ENCODE peak calls at places on chromosomes 16 and 17, in ten cellular contexts. C is CD8-positive, alpha-beta memory T cell; I is effector memory CD4-positive, alpha-beta T cell; O is activated CD4-positive, alpha-beta T cell treated with anti-CD3 and anti-CD28 coated beads for 48 hours; G is hepatocyte; B is stimulated activated CD4-positive, alpha-beta T cell treated with anti-CD3 and anti-CD28 coated beads, Interleukin-12 subunit alpha, Interleukin-12 subunit beta, amount 100 ng/mL, for 48 hours; T is NCI-H1092 treated with DMSO at 0.1 percent for 48 hours; Z is germinal center; R is D341Med; E is T-helper 1 cell. A is an unnamed sample.

GRCh38 chr16:50603206-50604064 is 55.2 kb downstream of the NKD1 start:
- DNase-seq in G (peak; percentile 54), E (no peak), Z (no peak), O (no peak), C (no peak), B (no peak), I (no peak), R (no peak), T (no peak), A (no peak)

GRCh38 chr16:23670137-23670776 is 8.4 kb upstream of the PLK1 start:
- DNase-seq in T (no peak), E (no peak), B (peak; percentile 31), I (no peak), R (no peak), G (no peak), C (no peak), Z (peak; percentile 34), O (peak; percentile 71), A (no peak)

GRCh38 chr16:24493859-24494258 is 45.5 kb upstream of the RBBP6 start:
- DNase-seq in B (no peak), C (no peak), O (no peak), I (no peak), G (no peak), T (no peak), Z (no peak), E (no peak), R (no peak), A (no peak)

GRCh38 chr16:11064846-11065245 is 120.5 kb downstream of the CLEC16A start:
- DNase-seq in C (no peak), G (no peak), B (no peak), T (no peak), O (no peak), Z (no peak), E (no peak), R (no peak), I (no peak), A (no peak)

GRCh38 chr17:6443692-6444572 is at the start of gene PIMREG:
- DNase-seq in C (peak; percentile 78), I (peak; percentile 78), E (peak; percentile 87), T (peak; percentile 90), R (peak; percentile 94), G (peak; percentile 97), O (peak; percentile 97), Z (peak; percentile 94), B (peak; percentile 89), A (peak; percentile 80)

GRCh38 chr16:28873543-28874201 is 4.6 kb upstream of the ATP2A1 start:
- DNase-seq in G (no peak), Z (peak; percentile 82), R (peak; percentile 83), E (peak; percentile 51), I (peak; percentile 38), T (no peak), C (peak; percentile 49), B (peak; percentile 33), O (peak; percentile 75), A (peak; percentile 48)

GRCh38 chr17:1936766-1937165 is 88.4 kb downstream of the RTN4RL1 start:
- DNase-seq in Z (no peak), O (no peak), I (no peak), B (no peak), C (no peak), R (no peak), T (no peak), E (no peak), G (no peak), A (no peak)

GRCh38 chr16:19559242-19559910 is 3.9 kb downstream of the VPS35L start:
- DNase-seq in B (no peak), O (peak; percentile 19), Z (peak; percentile 35), I (no peak), E (no peak), T (peak; percentile 59), G (peak; percentile 78), C (peak; percentile 40), R (peak; percentile 40), A (no peak)

GRCh38 chr17:73256220-73256619 is 5.5 kb downstream of the CPSF4L start:
- DNase-seq in C (no peak), T (no peak), E (no peak), G (no peak), B (no peak), Z (no peak), I (no peak), R (no peak), O (no peak), A (no peak)

GRCh38 chr16:71933913-71934696 is 38.8 kb downstream of the IST1 start:
- DNase-seq in G (peak; percentile 32), T (no peak), O (no peak), E (no peak), I (no peak), Z (no peak), R (peak; percentile 75), B (no peak), C (no peak), A (no peak)

GRCh38 chr17:78276098-78276497 is 44.7 kb downstream of the TMEM235 start:
- DNase-seq in I (no peak), Z (peak; percentile 45), C (no peak), T (no peak), E (no peak), B (no peak), G (no peak), R (no peak), O (no peak), A (no peak)

GRCh38 chr17:66076546-66077190 is 115.3 kb downstream of the CEP112 start:
- DNase-seq in G (no peak), R (no peak), Z (no peak), E (no peak), I (no peak), O (no peak), T (no peak), C (no peak), B (no peak), A (no peak)

GRCh38 chr16:52366997-52367396 is 179.9 kb downstream of the TOX3 start:
- DNase-seq in R (no peak), G (no peak), B (no peak), C (no peak), T (peak; percentile 63), E (no peak), I (no peak), Z (no peak), O (no peak), A (no peak)

GRCh38 chr16:86942469-86943175 is 364.3 kb downstream of the FOXL1 start:
- DNase-seq in G (no peak), E (no peak), C (no peak), Z (no peak), B (no peak), I (no peak), O (no peak), R (no peak), T (no peak), A (no peak)

A was measured in T-helper 17 cell.